ENCODE peak calls at places on chromosomes 2 and 18, in ten cellular contexts. D is CD8-positive, alpha-beta T cell; E is right lobe of liver; S is effector memory CD4-positive, alpha-beta T cell; Y is A673; X is tibial artery; T is gastrocnemius medialis; Q is A549; C is suprapubic skin; F is stomach. M is an unnamed sample. For H3K9me3, the result is how much of the 10 kb centered on the place peaks cover.

GRCh38 chr18:12295389-12296086 is 12.5 kb upstream of the TUBB6 start:
- DNase-seq in D (no peak), E (no peak), S (no peak), Y (no peak), X (no peak), T (no peak), Q (no peak), C (peak), F (no peak), M (no peak)

GRCh38 chr18:987325-988186 is 82.9 kb downstream of the ADCYAP1 start:
- DNase-seq in D (no peak), E (no peak), S (no peak), Y (no peak), X (no peak), T (no peak), Q (peak), C (no peak), F (no peak), M (no peak)

GRCh38 chr2:5691659-5692529 is at the start of gene SOX11:
- DNase-seq in D (no peak), E (no peak), S (no peak), Y (peak), X (no peak), T (no peak), Q (no peak), C (no peak), F (no peak), M (no peak)

GRCh38 chr2:217289153-217289908 is 429.5 kb upstream of the TNP1 start:
- DNase-seq in D (no peak), E (no peak), S (no peak), Y (no peak), X (no peak), T (no peak), Q (no peak), C (no peak), F (no peak), M (no peak)

GRCh38 chr2:71452565-71452964 is 796 bp upstream of the DYSF start:
- DNase-seq in D (no peak), E (peak), S (no peak), Y (peak), X (no peak), T (peak), Q (peak), C (no peak), F (no peak), M (no peak)

GRCh38 chr18:21489119-21489750 is 111.3 kb downstream of the ESCO1 start:
- DNase-seq in D (no peak), E (no peak), S (no peak), Y (peak), X (no peak), T (peak), Q (peak), C (no peak), F (peak), M (no peak)

GRCh38 chr2:219608399-219608964 is 10.8 kb downstream of the STK11IP start:
- DNase-seq in D (no peak), E (no peak), S (no peak), Y (no peak), X (no peak), T (no peak), Q (no peak), C (no peak), F (no peak), M (no peak)

GRCh38 chr2:110866496-110866895 is 134.1 kb downstream of the ACOXL start:
- DNase-seq in D (no peak), E (no peak), S (no peak), Y (no peak), X (no peak), T (no peak), Q (no peak), C (no peak), F (no peak), M (no peak)

GRCh38 chr2:70992945-70993688 is 1.6 kb downstream of the TEX261 start:
- DNase-seq in D (no peak), E (no peak), S (no peak), Y (no peak), X (no peak), T (no peak), Q (no peak), C (peak), F (no peak), M (no peak)

GRCh38 chr2:37912056-37912455 is 13.0 kb upstream of the RMDN2 start:
- DNase-seq in D (no peak), E (no peak), S (no peak), Y (no peak), X (no peak), T (no peak), Q (no peak), C (no peak), F (no peak), M (no peak)

GRCh38 chr2:20519309-20519708 is 72.4 kb downstream of the RHOB start:
- DNase-seq in D (no peak), E (no peak), S (no peak), Y (no peak), X (no peak), T (no peak), Q (no peak), C (no peak), F (no peak), M (no peak)

GRCh38 chr2:31694444-31694843 is 113.7 kb upstream of the SRD5A2 start:
- DNase-seq in D (no peak), E (no peak), S (no peak), Y (peak), X (no peak), T (no peak), Q (peak), C (no peak), F (no peak), M (no peak)
- H3K9me3 ChIP-seq in D (under half), E (under half), S (under half), Y (under half), X (half or more), T (under half), Q (under half), C (half or more), F (under half), M (under half)

GRCh38 chr2:89775885-89776284 is 1084.4 kb downstream of the RPIA start:
- DNase-seq in D (no peak), E (no peak), S (no peak), Y (no peak), X (no peak), T (no peak), Q (no peak), C (no peak), F (no peak), M (no peak)
- H3K9me3 ChIP-seq in D (under half), E (under half), S (under half), Y (half or more), X (under half), T (under half), Q (under half), C (half or more), F (under half), M (under half)

DNA sequence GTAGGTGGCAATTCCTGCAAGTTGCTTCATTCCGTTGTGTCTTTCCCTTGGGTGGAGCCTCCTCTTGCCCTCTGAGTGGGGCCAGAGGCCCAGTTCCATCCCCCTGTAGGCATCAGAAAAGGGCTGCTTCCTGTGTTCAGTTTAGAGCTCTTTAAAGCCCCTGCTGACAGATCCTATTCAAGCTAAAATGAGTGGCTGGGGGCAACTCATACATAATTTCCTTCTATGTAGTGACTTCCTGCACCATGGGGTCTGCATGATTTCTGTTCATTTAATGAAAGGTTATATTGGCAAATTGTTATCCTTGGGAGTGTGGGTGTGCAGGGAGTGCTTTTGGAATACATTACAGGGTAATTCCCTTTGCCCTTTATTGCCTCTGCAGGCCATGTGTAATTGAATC is 52.5 kb downstream of the GPR39 start:
- DNase-seq in D (no peak), E (no peak), S (no peak), Y (no peak), X (no peak), T (no peak), Q (no peak), C (no peak), F (no peak), M (no peak)
- H3K9me3 ChIP-seq in D (under half), E (under half), S (under half), Y (under half), X (under half), T (under half), Q (half or more), C (under half), F (under half), M (under half)

GRCh38 chr2:229598227-229598626 is 116.1 kb downstream of the DNER start:
- DNase-seq in D (no peak), E (no peak), S (no peak), Y (no peak), X (no peak), T (no peak), Q (no peak), C (no peak), F (no peak), M (no peak)

GRCh38 chr2:229601936-229602335 is 112.4 kb downstream of the DNER start:
- DNase-seq in D (no peak), E (no peak), S (no peak), Y (no peak), X (no peak), T (no peak), Q (no peak), C (no peak), F (no peak), M (no peak)

GRCh38 chr2:229596796-229597195 is 117.6 kb downstream of the DNER start:
- DNase-seq in D (no peak), E (no peak), S (no peak), Y (no peak), X (no peak), T (no peak), Q (no peak), C (no peak), F (no peak), M (no peak)

DNA sequence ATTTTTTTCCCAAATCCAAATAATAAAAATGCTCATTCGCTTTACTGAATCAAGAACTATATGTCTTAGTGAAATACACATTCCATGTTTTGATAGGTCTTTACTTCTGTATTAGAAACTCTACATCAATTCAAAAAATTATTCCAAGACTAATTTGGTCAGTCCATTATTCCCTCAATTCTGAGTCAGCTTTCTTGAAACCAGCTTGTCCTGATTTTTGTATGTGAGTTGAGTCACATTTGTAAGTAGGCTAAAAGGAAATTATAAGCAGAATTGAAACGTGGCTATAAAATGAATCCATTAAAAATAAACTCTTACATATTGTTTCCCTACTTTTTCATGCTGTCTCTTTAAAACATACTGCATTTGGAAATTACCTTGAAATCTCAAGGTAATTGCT is 113.0 kb downstream of the DNER start:
- DNase-seq in D (no peak), E (no peak), S (no peak), Y (no peak), X (no peak), T (no peak), Q (no peak), C (no peak), F (no peak), M (no peak)
- H3K9me3 ChIP-seq in D (under half), E (under half), S (under half), Y (under half), X (under half), T (under half), Q (under half), C (under half), F (under half), M (under half)

GRCh38 chr2:220786216-220786615 is 785.9 kb downstream of the EPHA4 start:
- DNase-seq in D (no peak), E (no peak), S (no peak), Y (no peak), X (no peak), T (no peak), Q (no peak), C (no peak), F (no peak), M (no peak)
- H3K9me3 ChIP-seq in D (under half), E (under half), S (under half), Y (under half), X (under half), T (under half), Q (under half), C (under half), F (under half), M (under half)

GRCh38 chr2:160085662-160086061 is 23.2 kb upstream of the PLA2R1 start:
- DNase-seq in D (no peak), E (no peak), S (no peak), Y (peak), X (no peak), T (no peak), Q (peak), C (no peak), F (no peak), M (no peak)
- H3K9me3 ChIP-seq in D (under half), E (under half), S (under half), Y (under half), X (under half), T (under half), Q (under half), C (under half), F (under half), M (under half)

DNA sequence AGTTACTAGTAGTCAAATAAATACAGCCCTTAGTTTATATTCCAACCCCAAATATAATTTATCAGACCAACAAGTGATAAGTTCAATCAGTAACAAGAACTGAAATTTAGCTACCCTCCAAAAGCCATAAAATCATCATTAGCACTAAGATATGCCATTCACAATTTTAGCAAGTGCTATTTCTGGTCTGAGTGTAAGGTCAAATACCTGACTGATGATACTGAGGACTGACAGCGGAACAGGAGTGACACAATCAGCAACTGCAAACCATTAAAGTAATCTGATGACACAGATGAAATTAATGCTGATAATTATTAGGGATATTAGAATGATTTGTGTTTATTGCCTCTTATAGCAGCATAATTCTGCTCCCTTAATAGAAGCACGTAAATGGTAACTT is 152.7 kb upstream of the SPHKAP start:
- DNase-seq in D (no peak), E (no peak), S (no peak), Y (no peak), X (no peak), T (no peak), Q (no peak), C (no peak), F (no peak), M (no peak)
- H3K9me3 ChIP-seq in D (under half), E (under half), S (under half), Y (under half), X (under half), T (under half), Q (under half), C (under half), F (under half), M (under half)

GRCh38 chr2:15993232-15993610 is 52.9 kb downstream of the MYCN start:
- DNase-seq in D (no peak), E (no peak), S (no peak), Y (no peak), X (no peak), T (no peak), Q (no peak), C (no peak), F (no peak), M (no peak)
- H3K9me3 ChIP-seq in D (under half), E (under half), S (under half), Y (under half), X (under half), T (under half), Q (under half), C (under half), F (under half), M (under half)